ENCODE peak calls at places on chromosomes 12 and 14, in six cellular contexts. K, H, D, P, R and T are unnamed samples.

GRCh38 chr12:24709201-24709600 is 239.7 kb downstream of the BCAT1 start:
- DNase-seq in K (no peak), H (no peak), D (peak; percentile 48), P (no peak), R (no peak), T (no peak)

GRCh38 chr14:65961004-65961403 is 525.2 kb upstream of the CCDC196 start:
- DNase-seq in K (peak; percentile 62), H (peak; percentile 78), D (peak; percentile 7), P (peak; percentile 54), R (peak; percentile 36), T (no peak)

GRCh38 chr12:41552507-41553047 is 364.5 kb downstream of the PDZRN4 start:
- DNase-seq in K (no peak), H (no peak), D (no peak), P (no peak), R (no peak), T (no peak)

GRCh38 chr12:25992026-25992782 is 33.7 kb downstream of the RASSF8 start:
- DNase-seq in K (no peak), H (no peak), D (no peak), P (no peak), R (peak; percentile 91), T (no peak)

GRCh38 chr14:23054000-23054811 is 3.1 kb downstream of the CDH24 start:
- DNase-seq in K (no peak), H (no peak), D (no peak), P (no peak), R (no peak), T (no peak)

GRCh38 chr12:25249951-25250738 is 584 bp downstream of the KRAS start:
- DNase-seq in K (peak; percentile 57), H (peak; percentile 80), D (peak; percentile 20), P (peak; percentile 32), R (peak; percentile 52), T (peak; percentile 10)

GRCh38 chr14:53409289-53409688 is 256.2 kb upstream of the DDHD1 start:
- DNase-seq in K (no peak), H (no peak), D (no peak), P (no peak), R (no peak), T (no peak)

GRCh38 chr14:20836668-20837338 is 34.2 kb upstream of the RNASE1 start:
- DNase-seq in K (peak; percentile 33), H (no peak), D (peak; percentile 18), P (peak; percentile 82), R (no peak), T (no peak)

GRCh38 chr14:33404054-33404453 is 465.4 kb downstream of the NPAS3 start:
- DNase-seq in K (no peak), H (no peak), D (peak; percentile 10), P (no peak), R (no peak), T (no peak)

GRCh38 chr12:118188690-118189371 is 52.9 kb downstream of the PEBP1 start:
- DNase-seq in K (peak; percentile 65), H (no peak), D (peak; percentile 60), P (no peak), R (no peak), T (peak; percentile 32)

GRCh38 chr12:45726594-45727300 is 2.8 kb upstream of the ARID2 start:
- DNase-seq in K (peak; percentile 66), H (peak; percentile 73), D (peak; percentile 21), P (peak; percentile 31), R (peak; percentile 69), T (peak; percentile 53)

GRCh38 chr14:44149597-44149996 is 357.5 kb downstream of the FSCB start:
- DNase-seq in K (no peak), H (no peak), D (no peak), P (peak; percentile 52), R (no peak), T (no peak)

GRCh38 chr12:39587247-39587646 is 32.4 kb downstream of the ABCD2 start:
- DNase-seq in K (peak; percentile 2), H (no peak), D (no peak), P (peak; percentile 18), R (no peak), T (no peak)

GRCh38 chr14:35384386-35385041 is 20.0 kb downstream of the NFKBIA start:
- DNase-seq in K (peak; percentile 79), H (peak; percentile 87), D (peak; percentile 99), P (peak; percentile 80), R (peak; percentile 37), T (no peak)

GRCh38 chr12:72209096-72209495 is 63.1 kb upstream of the TRHDE start:
- DNase-seq in K (no peak), H (no peak), D (no peak), P (no peak), R (no peak), T (no peak)

GRCh38 chr14:55620277-55620676 is 40.3 kb downstream of the KTN1 start:
- DNase-seq in K (no peak), H (no peak), D (no peak), P (no peak), R (no peak), T (no peak)

GRCh38 chr12:126493366-126494108 is 1428.3 kb downstream of the AACS start:
- DNase-seq in K (no peak), H (no peak), D (no peak), P (no peak), R (no peak), T (no peak)

GRCh38 chr12:110245278-110245868 is 35.7 kb upstream of the ATP2A2 start:
- DNase-seq in K (peak; percentile 34), H (peak; percentile 87), D (no peak), P (peak; percentile 73), R (no peak), T (no peak)

GRCh38 chr12:120181991-120182631 is 12.4 kb downstream of the GCN1 start:
- DNase-seq in K (peak; percentile 77), H (no peak), D (peak; percentile 74), P (no peak), R (peak; percentile 77), T (no peak)

GRCh38 chr14:68780358-68781160 is 12.3 kb downstream of the ZFP36L1 start:
- DNase-seq in K (peak; percentile 68), H (peak; percentile 78), D (peak; percentile 62), P (peak; percentile 53), R (peak; percentile 26), T (no peak)

GRCh38 chr12:51389302-51389999 is 1.8 kb downstream of the GALNT6 start:
- DNase-seq in K (no peak), H (peak; percentile 46), D (peak; percentile 93), P (no peak), R (no peak), T (no peak)

GRCh38 chr12:78431931-78432330 is 432.6 kb upstream of the SYT1 start:
- DNase-seq in K (no peak), H (no peak), D (peak; percentile 73), P (no peak), R (no peak), T (no peak)

GRCh38 chr14:101457177-101457935 is 103.9 kb upstream of the DIO3 start:
- DNase-seq in K (no peak), H (peak; percentile 26), D (no peak), P (no peak), R (no peak), T (no peak)

GRCh38 chr14:92513966-92514843 is 624 bp downstream of the RIN3 start:
- DNase-seq in K (peak; percentile 57), H (peak; percentile 62), D (peak; percentile 22), P (peak; percentile 24), R (no peak), T (no peak)

GRCh38 chr12:106309671-106310313 is 7.3 kb downstream of the TCP11L2 start:
- DNase-seq in K (peak; percentile 56), H (no peak), D (peak; percentile 75), P (no peak), R (no peak), T (no peak)

DNA sequence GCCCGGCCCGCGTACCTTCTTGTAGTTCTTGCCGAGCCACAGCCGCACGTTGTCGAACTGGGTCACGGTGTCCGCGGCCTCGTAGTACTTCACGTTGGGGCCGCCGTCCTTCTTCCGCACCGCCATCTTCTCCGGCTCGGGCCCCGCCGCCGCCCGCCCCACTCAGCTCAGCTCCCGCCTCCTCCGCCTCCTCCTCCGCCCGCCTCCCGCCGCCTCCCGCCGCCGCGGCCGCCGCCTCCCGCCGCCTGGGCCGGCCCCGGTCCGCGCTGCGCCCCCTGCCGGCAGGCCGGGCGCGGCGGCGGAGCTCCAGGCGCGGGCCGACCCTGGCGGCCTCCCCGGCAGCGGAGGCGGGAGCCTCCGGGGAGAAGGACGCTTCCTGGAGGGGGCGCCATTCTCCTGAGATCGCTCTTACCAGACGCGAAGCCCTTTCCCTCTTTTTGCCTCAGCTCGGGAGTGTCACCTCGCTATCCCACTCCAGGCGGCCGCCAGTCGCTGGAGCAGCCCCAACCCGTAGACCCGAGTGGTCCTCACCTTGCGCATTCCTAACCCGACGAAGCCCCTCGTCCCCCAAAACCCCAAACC is at the start of gene SMARCC2:
- DNase-seq in K (peak; percentile 90), H (peak; percentile 95), D (peak; percentile 85), P (peak; percentile 92), R (peak; percentile 86), T (peak; percentile 83)
- TF ChIP-seq POLR2A in K (peak; percentile 60), H (peak; percentile 27), D (no peak), P (peak; percentile 63), R (no peak), T (peak; percentile 24)

GRCh38 chr14:105533391-105533790 is 7.0 kb downstream of the TMEM121 start:
- DNase-seq in K (no peak), H (no peak), D (no peak), P (no peak), R (no peak), T (no peak)
- H3K9me3 ChIP-seq in K (no peaks in the 10 kb centered on the region), H (no peaks in the 10 kb centered on the region), D (no peaks in the 10 kb centered on the region), P (no peaks in the 10 kb centered on the region), R (no peaks in the 10 kb centered on the region), T (no peaks in the 10 kb centered on the region)

GRCh38 chr12:123667771-123668170 is 3.1 kb upstream of the TCTN2 start:
- DNase-seq in K (no peak), H (no peak), D (no peak), P (no peak), R (no peak), T (no peak)

GRCh38 chr12:123675436-123675835 is 4.5 kb downstream of the TCTN2 start:
- DNase-seq in K (no peak), H (no peak), D (no peak), P (no peak), R (no peak), T (no peak)

GRCh38 chr12:123671876-123672275 is 963 bp downstream of the TCTN2 start:
- DNase-seq in K (no peak), H (no peak), D (peak; percentile 71), P (no peak), R (peak; percentile 65), T (no peak)

DNA sequence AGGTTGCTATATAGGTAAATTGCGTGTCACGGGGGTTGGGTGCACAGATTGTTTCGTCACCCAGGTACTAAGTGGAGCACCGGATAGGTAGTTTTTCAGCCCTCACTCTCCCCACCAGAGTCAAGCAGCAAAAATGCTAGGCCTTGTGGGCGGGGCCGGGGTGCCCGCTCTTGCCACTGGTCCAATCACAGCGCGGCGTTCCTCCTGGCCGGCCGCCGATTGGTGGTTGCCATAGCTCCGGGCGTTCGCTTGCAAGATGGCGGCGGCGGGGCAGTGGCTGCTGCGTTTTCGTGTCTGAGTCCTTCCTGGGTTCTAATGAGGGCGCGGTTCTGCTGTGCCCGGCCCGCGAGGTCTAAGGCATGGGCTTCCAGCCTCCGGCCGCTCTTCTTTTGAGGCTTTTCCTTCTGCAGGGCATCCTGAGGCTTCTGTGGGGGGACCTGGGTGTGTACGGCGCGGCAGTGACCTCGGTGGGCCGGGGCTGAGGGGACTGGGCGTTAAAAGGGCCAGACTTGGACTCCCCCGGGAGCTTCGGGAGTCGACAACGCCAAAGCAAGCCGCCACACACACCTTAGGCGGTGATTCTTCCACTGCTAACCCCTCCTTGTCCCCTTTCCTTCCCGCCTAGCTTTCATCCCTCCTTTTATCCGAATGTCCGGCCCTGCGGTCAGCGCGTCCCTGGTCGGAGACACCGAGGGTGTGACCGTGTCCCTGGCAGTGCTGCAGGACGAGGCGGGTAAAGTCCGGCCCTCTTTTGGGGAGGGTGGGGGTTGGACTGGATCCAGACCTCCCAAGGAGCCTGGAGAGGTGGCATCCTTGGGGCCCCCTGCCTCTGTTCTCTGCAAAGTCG is at the start of gene TCTN2:
- DNase-seq in K (peak; percentile 98), H (peak; percentile 97), D (peak; percentile 87), P (peak; percentile 95), R (peak; percentile 97), T (peak; percentile 94)
- TF ChIP-seq POLR2A in K (no peak), H (no peak), D (no peak), P (peak; percentile 39), R (no peak), T (no peak)

GRCh38 chr14:105940534-105941225 is 414.3 kb downstream of the TMEM121 start:
- DNase-seq in K (no peak), H (peak; percentile 25), D (no peak), P (no peak), R (no peak), T (no peak)
- H3K9me3 ChIP-seq in K (no peaks in the 10 kb centered on the region), H (no peaks in the 10 kb centered on the region), D (peaks cover 47% of the 10 kb centered on the region), P (peaks cover 13% of the 10 kb centered on the region), R (no peaks in the 10 kb centered on the region), T (peaks cover 6% of the 10 kb centered on the region)